ENCODE peak calls at places on chromosomes 1 and 21, in six cellular contexts. J, K, H, I, M and R are unnamed samples.

GRCh38 chr1:56903778-56904177 is 49.2 kb downstream of the C8A start:
- DNase-seq in J (no peak), K (no peak), H (no peak), I (no peak), M (no peak), R (no peak)

GRCh38 chr1:67724928-67725560 is 40.0 kb downstream of the GADD45A start:
- DNase-seq in J (peak), K (no peak), H (peak), I (no peak), M (peak), R (peak)

GRCh38 chr1:87358219-87358618 is 29.5 kb downstream of the LMO4 start:
- DNase-seq in J (peak), K (no peak), H (no peak), I (no peak), M (no peak), R (no peak)

GRCh38 chr1:112546076-112546475 is 37.3 kb downstream of the WNT2B start:
- DNase-seq in J (peak), K (no peak), H (peak), I (no peak), M (peak), R (no peak)

GRCh38 chr1:34356862-34357261 is 180.2 kb downstream of the C1orf94 start:
- DNase-seq in J (no peak), K (no peak), H (no peak), I (no peak), M (no peak), R (no peak)

GRCh38 chr21:42298237-42298636 is 17.0 kb downstream of the TFF3 start:
- DNase-seq in J (no peak), K (peak), H (no peak), I (no peak), M (no peak), R (no peak)

GRCh38 chr1:150971583-150972416 is 2.8 kb downstream of the CERS2 start:
- DNase-seq in J (no peak), K (no peak), H (no peak), I (no peak), M (no peak), R (no peak)

GRCh38 chr1:40786171-40786994 is 2.8 kb downstream of the KCNQ4 start:
- DNase-seq in J (no peak), K (no peak), H (no peak), I (no peak), M (no peak), R (no peak)

GRCh38 chr1:10508511-10508951 is 33.8 kb downstream of the PEX14 start:
- DNase-seq in J (peak), K (no peak), H (peak), I (no peak), M (no peak), R (no peak)

GRCh38 chr1:52623812-52624211 is 9.2 kb upstream of the SHISAL2A start:
- DNase-seq in J (no peak), K (no peak), H (no peak), I (no peak), M (no peak), R (no peak)

GRCh38 chr1:31228986-31229385 is 10.7 kb downstream of the NKAIN1 start:
- DNase-seq in J (no peak), K (no peak), H (no peak), I (no peak), M (no peak), R (no peak)

DNA sequence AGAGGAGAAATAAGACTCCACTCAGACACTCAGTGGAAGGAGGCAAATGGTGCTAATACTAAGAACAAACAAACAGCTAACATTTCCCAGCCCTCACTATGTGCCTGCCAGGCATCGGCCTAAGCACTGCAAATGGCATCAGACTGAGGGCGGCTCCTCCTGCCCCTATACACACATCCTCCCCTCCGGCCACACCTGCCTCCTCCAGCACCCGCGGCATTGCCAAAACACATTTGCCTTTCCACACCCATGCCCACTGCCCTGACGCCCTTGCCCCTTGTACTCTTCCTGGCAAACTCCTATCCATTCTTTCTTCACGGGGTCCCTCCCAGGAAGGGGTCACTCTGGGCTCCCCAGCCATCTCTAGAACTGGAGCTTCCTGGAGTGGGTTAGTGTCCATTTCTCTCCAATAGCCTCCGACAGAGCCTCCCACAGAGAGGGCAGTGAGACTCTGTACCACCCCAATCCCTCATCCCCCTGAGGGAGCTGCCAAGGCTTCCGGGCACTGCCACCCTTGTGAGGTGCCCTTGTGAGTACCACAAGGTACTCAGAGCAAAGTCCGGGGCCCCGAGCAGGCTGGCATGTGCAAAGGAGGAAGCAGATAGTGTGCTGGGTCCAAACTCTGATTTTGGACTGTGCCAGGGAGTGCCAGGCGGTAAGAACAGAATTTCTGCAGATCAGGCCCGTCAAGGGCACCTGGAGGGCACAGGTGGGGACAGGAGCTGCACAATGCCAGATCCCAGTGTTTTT is 959 bp downstream of the AKR7A3 start:
- DNase-seq in J (no peak), K (no peak), H (no peak), I (no peak), M (no peak), R (no peak)
- H3K4me3 ChIP-seq in J (no peak), K (no peak), H (no peak), I (no peak), M (no peak), R (no peak)

GRCh38 chr1:227943354-227943753 is 4.4 kb downstream of the WNT9A start:
- DNase-seq in J (no peak), K (no peak), H (no peak), I (peak), M (no peak), R (no peak)

GRCh38 chr1:227940791-227941241 is 6.9 kb downstream of the WNT9A start:
- DNase-seq in J (no peak), K (no peak), H (no peak), I (peak), M (no peak), R (no peak)

GRCh38 chr1:227942716-227943261 is 4.9 kb downstream of the WNT9A start:
- DNase-seq in J (no peak), K (no peak), H (no peak), I (peak), M (no peak), R (no peak)

GRCh38 chr1:227941509-227942020 is 6.2 kb downstream of the WNT9A start:
- DNase-seq in J (no peak), K (no peak), H (no peak), I (peak), M (no peak), R (no peak)

DNA sequence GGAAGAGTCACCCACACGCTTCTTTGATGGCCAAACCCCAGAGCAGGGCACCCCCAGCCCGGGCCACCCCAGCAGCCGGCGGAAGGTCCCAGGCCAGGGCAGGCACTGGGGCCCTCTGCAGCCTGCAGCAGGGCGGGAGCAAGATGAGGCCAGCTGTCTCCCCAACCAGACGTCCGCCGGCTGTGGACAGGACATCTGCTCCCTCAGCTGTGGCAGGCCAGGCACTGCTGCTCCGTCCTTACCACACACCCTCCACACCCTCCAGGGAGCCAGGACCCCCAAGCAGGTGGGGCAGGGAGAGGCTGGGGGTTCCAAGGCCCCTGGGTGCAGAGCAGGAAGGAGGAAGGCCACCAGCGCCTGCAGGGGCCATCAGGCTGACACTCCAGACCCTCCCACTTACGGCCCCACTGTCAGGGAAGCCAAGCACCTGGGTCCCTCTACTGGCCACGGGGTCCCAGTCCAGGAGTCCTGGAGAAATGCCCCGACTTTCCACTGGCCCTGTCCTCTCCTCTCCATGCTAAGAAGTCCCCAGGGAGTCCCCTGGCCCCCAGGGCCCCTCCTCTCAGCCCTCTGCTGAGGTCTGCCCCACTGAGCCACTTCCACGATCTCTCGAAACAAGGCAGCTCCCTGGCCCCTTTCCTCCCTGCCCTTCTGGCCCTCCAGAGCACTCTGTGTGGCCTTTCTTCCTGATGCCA is 5.6 kb downstream of the WNT9A start:
- DNase-seq in J (no peak), K (no peak), H (no peak), I (peak), M (no peak), R (no peak)
- TF ChIP-seq CTCF in J (peak), K (no peak), H (no peak), I (no peak), M (no peak), R (no peak)

GRCh38 chr1:160047116-160047991 is 15.6 kb upstream of the PIGM start:
- DNase-seq in J (no peak), K (no peak), H (no peak), I (no peak), M (no peak), R (no peak)

GRCh38 chr1:160045653-160046052 is 13.9 kb upstream of the PIGM start:
- DNase-seq in J (no peak), K (no peak), H (no peak), I (no peak), M (no peak), R (no peak)

GRCh38 chr1:160048335-160048734 is 16.5 kb upstream of the PIGM start:
- DNase-seq in J (no peak), K (no peak), H (no peak), I (no peak), M (no peak), R (no peak)

GRCh38 chr1:160043543-160043942 is 11.8 kb upstream of the PIGM start:
- DNase-seq in J (no peak), K (no peak), H (no peak), I (no peak), M (no peak), R (no peak)

GRCh38 chr1:160046494-160047115 is 14.8 kb upstream of the PIGM start:
- DNase-seq in J (peak), K (no peak), H (no peak), I (no peak), M (peak), R (peak)
- H3K4me3 ChIP-seq in J (no peak), K (no peak), H (no peak), I (no peak), M (no peak), R (no peak)

GRCh38 chr1:212920895-212921294 is 29.4 kb upstream of the VASH2 start:
- DNase-seq in J (peak), K (no peak), H (no peak), I (no peak), M (no peak), R (no peak)
- TF ChIP-seq CTCF in J (peak), K (no peak), H (no peak), I (no peak), M (peak), R (peak)

GRCh38 chr1:236685917-236686814 is at the start of gene ACTN2:
- DNase-seq in J (peak), K (no peak), H (no peak), I (no peak), M (no peak), R (no peak)
- H3K4me3 ChIP-seq in J (peak), K (no peak), H (peak), I (peak), M (peak), R (peak)

GRCh38 chr1:116232989-116233514 is 121.9 kb downstream of the MAB21L3 start:
- DNase-seq in J (peak), K (no peak), H (no peak), I (no peak), M (no peak), R (peak)
- TF ChIP-seq CTCF in J (no peak), K (peak), H (no peak), I (no peak), M (no peak), R (no peak)

GRCh38 chr1:110961902-110962301 is 1.8 kb downstream of the LRIF1 start:
- DNase-seq in J (no peak), K (no peak), H (no peak), I (no peak), M (no peak), R (no peak)
- H3K4me3 ChIP-seq in J (no peak), K (peak), H (no peak), I (no peak), M (no peak), R (no peak)

GRCh38 chr1:240492832-240493440 is 119.0 kb downstream of the GREM2 start:
- DNase-seq in J (peak), K (no peak), H (no peak), I (no peak), M (peak), R (peak)
- TF ChIP-seq CTCF in J (peak), K (no peak), H (peak), I (no peak), M (peak), R (peak)

DNA sequence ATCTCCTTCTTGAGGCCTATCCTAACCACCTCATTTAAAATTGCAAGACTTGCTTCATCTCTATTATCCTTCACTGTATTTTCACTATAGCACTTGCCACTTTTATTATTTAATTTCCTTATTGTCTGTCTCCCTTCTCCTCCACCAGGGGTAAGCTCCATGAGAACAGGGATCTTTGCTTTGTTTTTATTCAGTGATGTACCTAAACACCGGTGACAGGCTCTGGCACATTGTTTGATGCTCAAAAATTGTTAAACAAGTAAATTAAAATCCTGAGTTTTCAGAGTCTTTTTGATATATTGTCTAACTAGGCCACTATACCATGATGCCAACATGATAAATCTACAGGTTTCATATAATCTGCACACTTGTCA is 17.2 kb upstream of the SPEN start:
- DNase-seq in J (no peak), K (no peak), H (no peak), I (no peak), M (no peak), R (no peak)
- H3K4me3 ChIP-seq in J (no peak), K (no peak), H (no peak), I (no peak), M (no peak), R (no peak)